ENCODE peak calls at places on chromosome 6, in six cellular contexts. O, T, Q, Y, V and G are unnamed samples.

GRCh38 chr6:117555882-117556498 is 46.3 kb downstream of the GOPC start:
- DNase-seq in O (no peak), T (no peak), Q (peak), Y (peak), V (peak), G (peak)

GRCh38 chr6:43634702-43635303 is 837 bp upstream of the MAD2L1BP start:
- DNase-seq in O (no peak), T (no peak), Q (no peak), Y (no peak), V (no peak), G (no peak)

GRCh38 chr6:106098383-106099234 is 12.5 kb downstream of the PRDM1 start:
- DNase-seq in O (no peak), T (peak), Q (no peak), Y (peak), V (peak), G (peak)

GRCh38 chr6:163837681-163838431 is 423.3 kb downstream of the QKI start:
- DNase-seq in O (no peak), T (no peak), Q (no peak), Y (no peak), V (peak), G (no peak)

GRCh38 chr6:158460602-158461092 is 99.2 kb upstream of the TMEM181 start:
- DNase-seq in O (no peak), T (no peak), Q (no peak), Y (no peak), V (peak), G (no peak)

GRCh38 chr6:150079604-150080003 is 10.7 kb upstream of the ULBP3 start:
- DNase-seq in O (no peak), T (peak), Q (no peak), Y (no peak), V (peak), G (no peak)

GRCh38 chr6:21026576-21027273 is 492.5 kb downstream of the CDKAL1 start:
- DNase-seq in O (no peak), T (no peak), Q (no peak), Y (no peak), V (peak), G (no peak)

GRCh38 chr6:5103250-5103649 is 18.1 kb downstream of the PPP1R3G start:
- DNase-seq in O (no peak), T (no peak), Q (no peak), Y (no peak), V (no peak), G (no peak)

GRCh38 chr6:83868639-83869038 is 9.2 kb downstream of the CYB5R4 start:
- DNase-seq in O (no peak), T (no peak), Q (no peak), Y (no peak), V (peak), G (no peak)

GRCh38 chr6:40586369-40586768 is 795 bp downstream of the LRFN2 start:
- DNase-seq in O (no peak), T (no peak), Q (no peak), Y (no peak), V (peak), G (no peak)

GRCh38 chr6:12082368-12082767 is 70.3 kb downstream of the HIVEP1 start:
- DNase-seq in O (no peak), T (no peak), Q (no peak), Y (no peak), V (no peak), G (no peak)

GRCh38 chr6:89458720-89459119 is 25.8 kb downstream of the ANKRD6 start:
- DNase-seq in O (no peak), T (no peak), Q (no peak), Y (no peak), V (no peak), G (no peak)

GRCh38 chr6:43455034-43455747 is at the start of gene DLK2:
- DNase-seq in O (no peak), T (peak), Q (no peak), Y (no peak), V (no peak), G (no peak)

GRCh38 chr6:91057689-91058088 is 470.8 kb upstream of the MAP3K7 start:
- DNase-seq in O (no peak), T (no peak), Q (no peak), Y (no peak), V (no peak), G (no peak)

GRCh38 chr6:15026832-15027231 is 219.0 kb upstream of the JARID2 start:
- DNase-seq in O (peak), T (no peak), Q (peak), Y (peak), V (peak), G (no peak)

DNA sequence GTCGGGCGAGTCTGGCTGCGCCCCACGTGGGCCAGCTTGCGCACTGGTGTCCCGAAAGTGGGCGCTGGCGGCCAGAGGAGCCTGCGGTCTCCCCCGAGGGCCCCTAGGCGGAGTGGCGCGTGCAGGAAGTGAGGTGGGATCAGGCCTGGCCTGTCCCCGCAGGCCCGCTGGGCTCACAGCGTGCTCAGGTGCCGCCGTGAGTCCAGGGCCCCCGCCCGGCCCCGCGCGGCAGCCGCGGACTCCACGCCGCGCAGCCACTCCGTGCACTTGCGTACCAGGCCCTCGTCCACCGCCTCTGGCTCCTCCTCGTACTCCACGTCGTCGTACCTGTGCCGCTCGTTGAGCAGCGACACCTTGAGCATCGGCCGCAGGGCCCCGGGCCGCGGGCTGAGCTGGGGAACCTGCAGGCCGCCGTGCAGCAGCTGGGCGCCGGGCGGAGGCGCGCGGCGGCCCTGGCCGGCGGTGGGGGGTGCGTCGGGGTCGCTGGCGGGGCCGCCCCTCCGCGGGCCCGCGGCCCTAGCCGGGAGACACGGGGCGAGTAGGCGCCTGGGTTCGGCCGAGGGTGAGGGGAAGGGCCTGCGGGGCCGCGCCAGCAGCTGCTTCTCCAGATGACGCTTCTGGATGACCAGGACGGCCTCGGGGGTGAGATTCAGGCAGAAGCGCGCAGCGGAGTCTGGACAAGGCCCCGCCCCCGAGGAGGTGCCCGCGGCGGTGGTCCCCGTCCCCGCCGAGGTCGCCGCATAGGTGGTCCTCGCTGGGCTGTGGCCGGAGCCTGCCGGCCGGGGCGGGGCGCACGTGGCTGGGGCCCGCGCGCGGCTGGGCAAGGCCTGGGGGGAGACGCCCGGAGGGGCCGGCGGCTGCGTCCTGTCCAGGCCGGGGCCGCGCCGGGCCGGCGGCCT is 861 bp downstream of the PRR18 start:
- DNase-seq in O (no peak), T (no peak), Q (no peak), Y (no peak), V (peak), G (no peak)
- H3K4me3 ChIP-seq in O (peak), T (no peak), Q (peak), Y (peak), V (peak), G (no peak)

GRCh38 chr6:73579851-73580246 is 59.0 kb upstream of the EEF1A1 start:
- DNase-seq in O (peak), T (no peak), Q (no peak), Y (peak), V (peak), G (peak)

GRCh38 chr6:73577605-73578160 is 56.9 kb upstream of the EEF1A1 start:
- DNase-seq in O (no peak), T (no peak), Q (no peak), Y (no peak), V (no peak), G (peak)

GRCh38 chr6:73579389-73579788 is 58.6 kb upstream of the EEF1A1 start:
- DNase-seq in O (no peak), T (no peak), Q (no peak), Y (no peak), V (no peak), G (no peak)

GRCh38 chr6:73581293-73581692 is 60.5 kb upstream of the EEF1A1 start:
- DNase-seq in O (no peak), T (no peak), Q (no peak), Y (no peak), V (no peak), G (no peak)

GRCh38 chr6:73580247-73581149 is 59.7 kb upstream of the EEF1A1 start:
- DNase-seq in O (peak), T (peak), Q (peak), Y (peak), V (peak), G (peak)
- H3K4me3 ChIP-seq in O (peak), T (no peak), Q (no peak), Y (no peak), V (no peak), G (peak)

GRCh38 chr6:86500035-86500434 is 437.3 kb upstream of the HTR1E start:
- DNase-seq in O (no peak), T (no peak), Q (no peak), Y (no peak), V (no peak), G (no peak)
- H3K4me3 ChIP-seq in O (no peak), T (no peak), Q (no peak), Y (no peak), V (no peak), G (no peak)

DNA sequence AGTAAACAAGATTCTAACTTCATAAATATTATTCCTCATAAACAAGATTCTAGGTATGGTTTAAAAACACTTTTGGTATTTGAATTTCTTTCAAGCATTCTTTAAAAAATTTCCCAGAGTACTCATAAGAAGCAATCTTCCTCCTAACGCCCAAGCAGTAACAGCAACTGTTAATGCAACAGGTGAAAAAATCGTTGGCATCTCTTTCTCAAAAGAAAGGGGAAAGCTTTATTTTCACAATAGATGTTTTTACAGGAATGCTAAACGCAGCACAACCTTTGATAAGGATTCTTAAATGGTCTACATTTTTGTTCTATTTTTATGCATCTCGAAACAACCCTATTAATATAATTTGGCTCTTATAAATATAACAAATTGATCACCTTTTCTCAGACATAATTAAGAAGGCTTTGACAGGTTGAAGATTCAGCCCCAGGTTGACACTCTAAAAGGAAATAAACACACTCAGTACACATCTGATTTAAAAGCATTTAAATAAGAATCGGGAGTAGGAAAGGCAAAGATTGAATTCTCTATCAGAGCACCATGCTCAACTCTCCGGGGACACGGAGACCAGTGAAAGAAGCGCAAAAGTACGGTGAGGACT is 632 bp downstream of the AHI1 start:
- DNase-seq in O (no peak), T (no peak), Q (no peak), Y (no peak), V (no peak), G (no peak)
- H3K4me3 ChIP-seq in O (peak), T (peak), Q (peak), Y (peak), V (peak), G (peak)

GRCh38 chr6:17015551-17016381 is 86.1 kb upstream of the STMND1 start:
- DNase-seq in O (no peak), T (peak), Q (no peak), Y (peak), V (no peak), G (no peak)
- H3K4me3 ChIP-seq in O (no peak), T (peak), Q (peak), Y (peak), V (peak), G (no peak)

GRCh38 chr6:142155895-142156757 is 9.1 kb downstream of the VTA1 start:
- DNase-seq in O (no peak), T (no peak), Q (no peak), Y (no peak), V (peak), G (peak)
- H3K4me3 ChIP-seq in O (no peak), T (no peak), Q (no peak), Y (no peak), V (no peak), G (no peak)

DNA sequence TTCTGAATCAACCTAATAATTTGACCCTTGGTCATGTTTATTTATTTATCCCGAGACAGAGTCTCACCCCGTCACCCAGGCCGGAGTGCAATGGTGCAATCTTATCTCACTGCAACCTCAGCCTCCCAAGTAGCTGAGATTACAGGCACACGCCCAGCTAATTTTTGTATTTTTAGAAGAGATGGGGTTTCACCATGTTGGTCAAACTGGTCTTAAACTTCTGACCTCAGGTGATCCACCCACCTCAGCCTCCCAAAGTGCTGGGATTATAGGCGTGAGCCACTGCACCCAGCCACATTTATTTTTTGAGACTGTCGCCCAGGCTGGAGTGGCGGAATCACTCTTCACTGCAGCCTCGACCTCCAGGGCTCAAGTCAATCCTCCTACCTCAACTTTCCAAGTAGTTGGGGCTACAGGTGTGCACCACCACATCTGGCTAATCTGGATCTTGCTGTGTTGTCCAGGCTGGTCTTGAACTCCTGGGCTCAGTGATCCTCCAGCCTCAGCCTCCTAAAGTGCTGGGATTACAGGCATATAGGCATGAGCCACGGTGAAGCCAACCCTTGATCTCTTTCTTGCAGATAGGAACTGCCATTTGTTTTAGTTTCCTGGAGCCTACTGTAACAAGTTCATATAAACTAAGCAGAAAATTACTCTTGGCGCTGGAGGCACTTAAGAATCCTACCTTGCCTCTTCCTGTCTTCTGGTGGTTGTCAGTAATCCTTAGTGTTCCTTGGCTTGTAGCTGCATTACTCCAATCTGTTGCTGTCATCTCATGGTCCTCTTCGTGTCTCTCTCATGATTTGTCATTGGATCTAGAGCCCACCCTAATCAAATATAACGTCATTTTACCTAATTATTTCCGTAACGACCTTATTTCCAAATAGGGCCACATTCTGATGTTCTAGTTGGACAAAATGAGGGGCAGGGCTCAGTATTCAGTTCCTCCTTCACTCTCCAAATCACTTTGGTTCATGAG is 2.3 kb downstream of the RPS18 start:
- DNase-seq in O (no peak), T (no peak), Q (no peak), Y (no peak), V (no peak), G (no peak)
- H3K4me3 ChIP-seq in O (peak), T (no peak), Q (no peak), Y (no peak), V (no peak), G (no peak)

GRCh38 chr6:118648866-118649554 is 2.4 kb downstream of the CEP85L start:
- DNase-seq in O (no peak), T (no peak), Q (no peak), Y (no peak), V (peak), G (no peak)
- H3K4me3 ChIP-seq in O (peak), T (no peak), Q (no peak), Y (no peak), V (no peak), G (peak)

DNA sequence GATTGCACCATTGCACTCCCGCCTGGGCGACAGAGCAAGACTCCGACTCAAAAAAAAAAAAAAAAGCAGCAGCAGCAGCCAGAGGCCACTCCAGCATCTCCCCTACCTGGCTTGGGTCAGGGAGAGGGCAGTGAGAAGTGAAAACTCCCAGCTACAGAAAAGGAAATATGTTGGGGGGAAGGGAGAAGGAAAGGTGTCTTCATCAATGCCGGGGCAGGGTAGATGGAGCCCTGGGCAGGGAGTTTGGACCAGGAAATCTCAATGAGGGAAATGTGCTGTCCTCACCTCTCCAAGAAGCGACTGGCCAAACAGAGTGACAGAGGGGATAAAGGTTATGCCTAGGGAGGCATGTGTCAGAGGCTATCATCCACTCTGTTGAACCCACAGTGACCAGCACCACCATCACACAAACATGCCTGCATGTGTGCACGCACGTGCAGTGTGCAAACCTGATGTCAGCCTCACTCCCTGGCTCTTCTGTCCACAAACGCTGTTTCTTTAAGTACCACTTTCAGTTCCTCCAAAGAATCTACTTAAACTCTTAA is 887 bp upstream of the AIF1 start:
- DNase-seq in O (no peak), T (no peak), Q (no peak), Y (no peak), V (no peak), G (peak)
- H3K4me3 ChIP-seq in O (no peak), T (no peak), Q (no peak), Y (no peak), V (no peak), G (no peak)